ENCODE peak calls at places on chromosomes 2 and 18, in ten cellular contexts. Y is fibroblast of the aortic adventitia, L is A549, G is BJ, V is endothelial cell, I is sigmoid colon, X is PC-3, U is WERI-Rb-1, N is ovary, D is gastrocnemius medialis. E is an unnamed sample.

GRCh38 chr2:172806426-172807008 is 70.9 kb downstream of the RAPGEF4 start:
- DNase-seq in Y (peak), L (peak), G (no peak), V (no peak), I (no peak), X (peak), U (no peak), N (no peak), D (no peak), E (peak)

GRCh38 chr18:2906522-2907458 is 60.0 kb downstream of the EMILIN2 start:
- DNase-seq in Y (no peak), L (peak), G (no peak), V (peak), I (no peak), X (peak), U (no peak), N (peak), D (no peak), E (no peak)

GRCh38 chr2:172437419-172438063 is 10.2 kb downstream of the ITGA6 start:
- DNase-seq in Y (no peak), L (no peak), G (no peak), V (no peak), I (no peak), X (no peak), U (no peak), N (no peak), D (no peak), E (no peak)

GRCh38 chr18:37565985-37566478 is 434 bp upstream of the CELF4 start:
- DNase-seq in Y (peak), L (peak), G (no peak), V (peak), I (peak), X (no peak), U (peak), N (no peak), D (no peak), E (peak)

GRCh38 chr2:232204457-232204931 is 174.1 kb upstream of the ALPP start:
- DNase-seq in Y (peak), L (no peak), G (no peak), V (no peak), I (peak), X (no peak), U (no peak), N (peak), D (peak), E (peak)

GRCh38 chr2:4340536-4340935 is 637.2 kb downstream of the DCDC2C start:
- DNase-seq in Y (no peak), L (no peak), G (no peak), V (no peak), I (no peak), X (peak), U (no peak), N (no peak), D (no peak), E (no peak)

GRCh38 chr2:71613953-71614925 is 160.9 kb downstream of the DYSF start:
- DNase-seq in Y (no peak), L (no peak), G (no peak), V (peak), I (peak), X (no peak), U (peak), N (no peak), D (no peak), E (no peak)

GRCh38 chr2:25250331-25251031 is 82.1 kb upstream of the POMC start:
- DNase-seq in Y (no peak), L (no peak), G (peak), V (no peak), I (no peak), X (no peak), U (no peak), N (no peak), D (no peak), E (peak)

GRCh38 chr2:218196974-218197373 is 20.0 kb upstream of the ARPC2 start:
- DNase-seq in Y (no peak), L (no peak), G (no peak), V (no peak), I (no peak), X (no peak), U (no peak), N (no peak), D (no peak), E (no peak)

GRCh38 chr2:27075219-27075871 is 3.1 kb upstream of the EMILIN1 start:
- DNase-seq in Y (no peak), L (no peak), G (no peak), V (peak), I (peak), X (no peak), U (no peak), N (peak), D (no peak), E (no peak)

GRCh38 chr2:178874529-178875240 is 67.5 kb upstream of the TTN start:
- DNase-seq in Y (peak), L (no peak), G (no peak), V (no peak), I (no peak), X (peak), U (no peak), N (peak), D (peak), E (no peak)

GRCh38 chr2:72917138-72917874 is at the start of gene EMX1:
- DNase-seq in Y (no peak), L (peak), G (no peak), V (peak), I (no peak), X (peak), U (peak), N (no peak), D (peak), E (no peak)

GRCh38 chr18:58231930-58232329 is 187.9 kb downstream of the NEDD4L start:
- DNase-seq in Y (no peak), L (no peak), G (no peak), V (no peak), I (no peak), X (peak), U (no peak), N (no peak), D (no peak), E (no peak)

GRCh38 chr2:39059366-39059952 is 61.4 kb downstream of the SOS1 start:
- DNase-seq in Y (peak), L (peak), G (peak), V (no peak), I (no peak), X (peak), U (no peak), N (no peak), D (no peak), E (peak)

GRCh38 chr2:20656561-20656960 is 5.7 kb upstream of the HS1BP3 start:
- DNase-seq in Y (no peak), L (no peak), G (no peak), V (no peak), I (no peak), X (no peak), U (no peak), N (no peak), D (no peak), E (no peak)

GRCh38 chr2:166716968-166717367 is 171.3 kb upstream of the XIRP2 start:
- DNase-seq in Y (no peak), L (no peak), G (no peak), V (no peak), I (no peak), X (no peak), U (no peak), N (no peak), D (no peak), E (no peak)

GRCh38 chr2:12493031-12493513 is 223.7 kb upstream of the TRIB2 start:
- DNase-seq in Y (peak), L (no peak), G (no peak), V (no peak), I (no peak), X (peak), U (no peak), N (peak), D (no peak), E (peak)

GRCh38 chr18:36095936-36096519 is 28.7 kb upstream of the RPRD1A start:
- DNase-seq in Y (peak), L (peak), G (peak), V (no peak), I (no peak), X (peak), U (no peak), N (no peak), D (no peak), E (peak)

GRCh38 chr2:24635181-24635580 is 144.1 kb downstream of the NCOA1 start:
- DNase-seq in Y (peak), L (no peak), G (peak), V (no peak), I (no peak), X (no peak), U (no peak), N (no peak), D (no peak), E (no peak)

GRCh38 chr2:54952978-54953456 is 97.2 kb downstream of the RTN4 start:
- DNase-seq in Y (no peak), L (peak), G (peak), V (no peak), I (no peak), X (peak), U (no peak), N (no peak), D (no peak), E (peak)

GRCh38 chr18:74196220-74197119 is 48.1 kb downstream of the TIMM21 start:
- DNase-seq in Y (peak), L (peak), G (no peak), V (peak), I (no peak), X (peak), U (peak), N (peak), D (no peak), E (peak)

GRCh38 chr18:10465157-10465990 is 10.9 kb downstream of the APCDD1 start:
- DNase-seq in Y (no peak), L (no peak), G (no peak), V (no peak), I (no peak), X (no peak), U (no peak), N (no peak), D (no peak), E (no peak)

GRCh38 chr2:100840519-100840918 is 20.6 kb downstream of the NPAS2 start:
- DNase-seq in Y (no peak), L (no peak), G (no peak), V (no peak), I (no peak), X (no peak), U (no peak), N (no peak), D (no peak), E (no peak)

GRCh38 chr2:174682578-174683391 is 81.5 kb downstream of the CHRNA1 start:
- DNase-seq in Y (peak), L (peak), G (no peak), V (peak), I (peak), X (no peak), U (peak), N (peak), D (no peak), E (peak)

GRCh38 chr2:238771193-238771592 is 76.7 kb upstream of the TWIST2 start:
- DNase-seq in Y (peak), L (peak), G (no peak), V (no peak), I (no peak), X (peak), U (no peak), N (no peak), D (no peak), E (peak)

GRCh38 chr2:219272995-219273394 is 6.2 kb upstream of the DNAJB2 start:
- DNase-seq in Y (no peak), L (peak), G (no peak), V (no peak), I (no peak), X (peak), U (peak), N (no peak), D (no peak), E (no peak)

GRCh38 chr2:88880441-88880953 is 189.0 kb downstream of the RPIA start:
- DNase-seq in Y (peak), L (peak), G (no peak), V (peak), I (no peak), X (peak), U (peak), N (no peak), D (no peak), E (peak)

GRCh38 chr2:235049069-235049468 is 97.3 kb downstream of the SH3BP4 start:
- DNase-seq in Y (no peak), L (no peak), G (no peak), V (no peak), I (no peak), X (no peak), U (no peak), N (no peak), D (no peak), E (no peak)

GRCh38 chr2:16861154-16861929 is 195.7 kb upstream of the CYRIA start:
- DNase-seq in Y (no peak), L (peak), G (no peak), V (no peak), I (no peak), X (no peak), U (no peak), N (no peak), D (no peak), E (peak)

GRCh38 chr2:227164745-227165350 is 424 bp downstream of the COL4A3 start:
- DNase-seq in Y (no peak), L (peak), G (no peak), V (peak), I (no peak), X (peak), U (peak), N (peak), D (peak), E (no peak)

GRCh38 chr2:214765180-214765579 is 44.3 kb downstream of the BARD1 start:
- DNase-seq in Y (no peak), L (no peak), G (no peak), V (no peak), I (no peak), X (no peak), U (no peak), N (no peak), D (no peak), E (no peak)

GRCh38 chr2:181988154-181988924 is 2.7 kb downstream of the PPP1R1C start:
- DNase-seq in Y (no peak), L (no peak), G (no peak), V (no peak), I (no peak), X (peak), U (no peak), N (no peak), D (no peak), E (no peak)

GRCh38 chr2:63790491-63790890 is 51.2 kb upstream of the UGP2 start:
- DNase-seq in Y (peak), L (no peak), G (no peak), V (no peak), I (no peak), X (no peak), U (no peak), N (no peak), D (no peak), E (no peak)

GRCh38 chr2:74005786-74006185 is 21.1 kb downstream of the TET3 start:
- DNase-seq in Y (peak), L (no peak), G (no peak), V (no peak), I (no peak), X (no peak), U (peak), N (no peak), D (no peak), E (no peak)

GRCh38 chr2:72919414-72920316 is 2.3 kb downstream of the EMX1 start:
- DNase-seq in Y (peak), L (no peak), G (no peak), V (peak), I (peak), X (no peak), U (peak), N (no peak), D (peak), E (no peak)

GRCh38 chr2:105328281-105329196 is 996 bp downstream of the TGFBRAP1 start:
- DNase-seq in Y (peak), L (peak), G (no peak), V (no peak), I (peak), X (peak), U (no peak), N (no peak), D (peak), E (no peak)

GRCh38 chr2:72539145-72539552 is 286.7 kb downstream of the EXOC6B start:
- DNase-seq in Y (peak), L (peak), G (peak), V (no peak), I (no peak), X (peak), U (no peak), N (no peak), D (no peak), E (peak)

GRCh38 chr2:176455865-176456291 is 186.6 kb downstream of the MTX2 start:
- DNase-seq in Y (peak), L (peak), G (no peak), V (peak), I (peak), X (no peak), U (peak), N (peak), D (peak), E (no peak)

GRCh38 chr2:32135409-32135808 is 30.3 kb upstream of the SLC30A6 start:
- DNase-seq in Y (peak), L (peak), G (peak), V (no peak), I (no peak), X (peak), U (no peak), N (no peak), D (no peak), E (peak)
- TF ChIP-seq CTCF in Y (peak), L (peak), G (peak), V (peak), I (no peak), X (peak), U (no peak), N (no peak), D (no peak), E (peak)

GRCh38 chr18:56789004-56789888 is 138.1 kb downstream of the WDR7 start:
- DNase-seq in Y (peak), L (peak), G (no peak), V (peak), I (no peak), X (peak), U (peak), N (no peak), D (no peak), E (peak)
- TF ChIP-seq CTCF in Y (peak), L (peak), G (peak), V (peak), I (no peak), X (peak), U (peak), N (no peak), D (no peak), E (peak)

DNA sequence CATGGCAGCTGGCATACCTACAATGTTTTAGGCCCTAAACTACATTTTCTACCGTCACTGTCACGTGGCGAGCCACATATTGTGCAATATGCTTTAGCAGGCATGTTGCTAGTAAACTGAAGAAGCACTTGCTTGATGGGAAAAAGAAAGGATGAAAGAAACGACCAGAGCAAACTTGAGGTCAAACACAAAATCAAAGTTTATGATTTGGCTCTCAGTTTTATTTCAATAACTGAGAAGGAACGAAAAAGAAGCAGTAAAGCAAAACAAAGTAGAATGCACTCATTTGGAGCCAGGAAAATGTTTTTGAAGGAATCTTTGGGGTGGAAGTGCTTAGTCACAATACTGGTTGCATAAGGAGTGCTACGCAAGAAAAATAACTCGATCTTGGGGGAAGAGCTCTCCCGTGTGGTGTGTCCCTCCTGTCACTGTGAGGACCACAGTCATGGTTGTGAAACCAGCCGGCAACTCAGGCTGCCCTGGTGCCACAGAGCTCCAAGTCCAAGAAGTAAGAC is 349.8 kb downstream of the RBM43 start:
- DNase-seq in Y (peak), L (peak), G (peak), V (no peak), I (peak), X (peak), U (peak), N (peak), D (peak), E (peak)
- TF ChIP-seq CTCF in Y (peak), L (peak), G (peak), V (no peak), I (no peak), X (no peak), U (peak), N (no peak), D (no peak), E (no peak)

GRCh38 chr2:152408260-152408659 is 73.3 kb downstream of the FMNL2 start:
- DNase-seq in Y (no peak), L (no peak), G (no peak), V (no peak), I (no peak), X (no peak), U (no peak), N (no peak), D (no peak), E (no peak)

GRCh38 chr2:152406836-152407161 is 71.8 kb downstream of the FMNL2 start:
- DNase-seq in Y (no peak), L (no peak), G (no peak), V (no peak), I (no peak), X (no peak), U (no peak), N (no peak), D (no peak), E (no peak)

GRCh38 chr2:152407806-152408205 is 72.8 kb downstream of the FMNL2 start:
- DNase-seq in Y (no peak), L (no peak), G (no peak), V (no peak), I (no peak), X (no peak), U (peak), N (no peak), D (no peak), E (no peak)

GRCh38 chr2:152406119-152406835 is 71.3 kb downstream of the FMNL2 start:
- DNase-seq in Y (no peak), L (no peak), G (no peak), V (no peak), I (no peak), X (no peak), U (no peak), N (no peak), D (no peak), E (no peak)

GRCh38 chr2:152407204-152407721 is 72.3 kb downstream of the FMNL2 start:
- DNase-seq in Y (peak), L (peak), G (no peak), V (peak), I (peak), X (no peak), U (peak), N (peak), D (peak), E (peak)
- TF ChIP-seq CTCF in Y (no peak), L (no peak), G (peak), V (no peak), I (no peak), X (no peak), U (no peak), N (no peak), D (no peak), E (no peak)

GRCh38 chr2:9256570-9257043 is 50.0 kb downstream of the ASAP2 start:
- DNase-seq in Y (peak), L (no peak), G (no peak), V (no peak), I (no peak), X (no peak), U (peak), N (no peak), D (no peak), E (no peak)

GRCh38 chr2:9258501-9258900 is 51.9 kb downstream of the ASAP2 start:
- DNase-seq in Y (no peak), L (no peak), G (no peak), V (no peak), I (no peak), X (no peak), U (no peak), N (no peak), D (no peak), E (peak)

GRCh38 chr2:9256147-9256546 is 49.5 kb downstream of the ASAP2 start:
- DNase-seq in Y (no peak), L (no peak), G (no peak), V (no peak), I (no peak), X (no peak), U (no peak), N (no peak), D (no peak), E (no peak)

GRCh38 chr2:9252002-9252357 is 45.4 kb downstream of the ASAP2 start:
- DNase-seq in Y (no peak), L (peak), G (no peak), V (no peak), I (no peak), X (no peak), U (peak), N (no peak), D (no peak), E (no peak)

GRCh38 chr2:9255416-9255815 is 48.8 kb downstream of the ASAP2 start:
- DNase-seq in Y (no peak), L (no peak), G (no peak), V (no peak), I (no peak), X (no peak), U (peak), N (no peak), D (no peak), E (no peak)
- TF ChIP-seq CTCF in Y (no peak), L (no peak), G (no peak), V (no peak), I (no peak), X (no peak), U (no peak), N (no peak), D (no peak), E (no peak)